ENCODE peak calls at places on chromosomes 13 and 19, in ten cellular contexts. D is choroid plexus epithelial cell, N is tibial nerve, U is ascending aorta, O is cardiac fibroblast, F is thoracic aorta, S is ovary, A is foreskin fibroblast, K is endodermal cell, J is BJ. Q is an unnamed sample.

GRCh38 chr19:29016353-29016752 is 196.6 kb downstream of the UQCRFS1 start:
- DNase-seq in D (no peak), N (no peak), U (no peak), O (no peak), F (no peak), S (no peak), A (no peak), K (no peak), J (no peak), Q (no peak)

GRCh38 chr19:40279761-40280607 is 5.2 kb downstream of the AKT2 start:
- DNase-seq in D (peak; percentile 38), N (no peak), U (no peak), O (no peak), F (no peak), S (no peak), A (peak; percentile 42), K (no peak), J (no peak), Q (no peak)

GRCh38 chr13:33651766-33652165 is 166.2 kb upstream of the RFC3 start:
- DNase-seq in D (no peak), N (no peak), U (no peak), O (no peak), F (no peak), S (no peak), A (no peak), K (no peak), J (no peak), Q (no peak)

GRCh38 chr19:13902993-13903555 is 2.8 kb downstream of the BRME1 start:
- DNase-seq in D (peak; percentile 29), N (no peak), U (no peak), O (no peak), F (no peak), S (no peak), A (peak; percentile 18), K (no peak), J (no peak), Q (peak; percentile 20)

GRCh38 chr13:67119481-67119883 is 110.7 kb downstream of the PCDH9 start:
- DNase-seq in D (peak; percentile 97), N (no peak), U (no peak), O (peak; percentile 77), F (no peak), S (no peak), A (peak; percentile 94), K (no peak), J (peak; percentile 86), Q (peak; percentile 93)

GRCh38 chr13:97280478-97280877 is 58.3 kb downstream of the MBNL2 start:
- DNase-seq in D (no peak), N (no peak), U (no peak), O (no peak), F (no peak), S (no peak), A (peak; percentile 39), K (no peak), J (no peak), Q (no peak)

GRCh38 chr13:74193391-74193790 is 59.2 kb upstream of the KLF12 start:
- DNase-seq in D (no peak), N (no peak), U (no peak), O (no peak), F (no peak), S (no peak), A (peak; percentile 17), K (no peak), J (no peak), Q (no peak)

GRCh38 chr13:109412232-109412935 is 374.0 kb downstream of the IRS2 start:
- DNase-seq in D (peak; percentile 81), N (no peak), U (no peak), O (peak; percentile 65), F (no peak), S (peak; percentile 76), A (peak; percentile 49), K (peak; percentile 61), J (no peak), Q (peak; percentile 49)

GRCh38 chr13:113962975-113963374 is 10.9 kb downstream of the C13orf46 start:
- DNase-seq in D (no peak), N (no peak), U (no peak), O (no peak), F (no peak), S (no peak), A (no peak), K (no peak), J (no peak), Q (no peak)

GRCh38 chr13:50981686-50982085 is 72.1 kb downstream of the RNASEH2B start:
- DNase-seq in D (no peak), N (no peak), U (no peak), O (no peak), F (no peak), S (no peak), A (no peak), K (no peak), J (no peak), Q (no peak)

GRCh38 chr13:36163303-36163702 is 32.1 kb upstream of the DCLK1 start:
- DNase-seq in D (no peak), N (peak; percentile 17), U (no peak), O (peak; percentile 17), F (no peak), S (no peak), A (no peak), K (no peak), J (no peak), Q (no peak)

GRCh38 chr13:108915095-108915633 is 285.8 kb downstream of the MYO16 start:
- DNase-seq in D (peak; percentile 88), N (peak; percentile 56), U (no peak), O (peak; percentile 72), F (no peak), S (no peak), A (peak; percentile 76), K (no peak), J (no peak), Q (peak; percentile 71)

GRCh38 chr13:60986301-60986700 is 429.3 kb downstream of the PCDH20 start:
- DNase-seq in D (no peak), N (no peak), U (no peak), O (no peak), F (no peak), S (no peak), A (no peak), K (no peak), J (no peak), Q (no peak)

GRCh38 chr19:15671891-15672579 is 852 bp upstream of the CYP4F12 start:
- DNase-seq in D (peak; percentile 1), N (no peak), U (no peak), O (no peak), F (no peak), S (no peak), A (no peak), K (no peak), J (no peak), Q (no peak)

GRCh38 chr19:15671237-15671636 is 1.6 kb upstream of the CYP4F12 start:
- DNase-seq in D (no peak), N (no peak), U (no peak), O (no peak), F (no peak), S (no peak), A (no peak), K (no peak), J (no peak), Q (no peak)

GRCh38 chr19:15673176-15673654 is 328 bp downstream of the CYP4F12 start:
- DNase-seq in D (no peak), N (no peak), U (no peak), O (no peak), F (no peak), S (no peak), A (no peak), K (no peak), J (no peak), Q (no peak)

GRCh38 chr19:15675560-15675959 is 2.7 kb downstream of the CYP4F12 start:
- DNase-seq in D (no peak), N (no peak), U (no peak), O (no peak), F (no peak), S (no peak), A (no peak), K (no peak), J (no peak), Q (no peak)

DNA sequence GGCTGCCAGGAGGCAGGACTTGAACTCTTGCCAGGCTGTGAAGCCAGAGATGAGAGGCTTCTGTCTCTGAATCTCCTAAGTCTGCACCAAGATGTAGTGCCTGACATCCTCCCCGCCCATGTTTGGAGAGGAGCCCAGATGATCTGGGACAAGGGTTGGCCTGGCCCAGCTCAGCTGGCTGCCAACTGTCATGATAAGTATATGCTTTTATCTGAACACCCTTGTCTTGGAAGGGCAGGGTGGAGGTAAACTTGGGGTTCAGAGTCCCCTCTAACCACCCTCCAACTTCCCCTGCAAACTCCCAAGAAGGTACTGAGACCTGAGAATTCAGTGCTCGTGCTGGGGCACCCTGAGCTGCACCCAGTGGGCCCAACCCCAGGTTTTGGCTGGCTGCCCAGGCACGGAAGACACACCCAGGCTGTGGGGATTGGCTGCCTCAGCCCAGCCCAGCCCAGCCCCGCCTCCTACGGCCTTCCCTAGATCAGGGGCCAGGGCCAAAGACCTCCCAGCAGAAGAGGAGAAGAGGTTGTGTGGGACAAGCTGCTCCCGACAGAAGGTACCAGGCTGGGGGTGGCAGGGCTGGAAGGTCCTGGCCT is at the start of gene CYP4F12:
- DNase-seq in D (no peak), N (peak; percentile 86), U (no peak), O (peak; percentile 67), F (no peak), S (peak; percentile 86), A (peak; percentile 8), K (no peak), J (no peak), Q (peak; percentile 20)
- H3K4me3 ChIP-seq in D (no peak within 1 kb of the TSS), N (peak within 1 kb of the TSS; percentile 42), U (no peak within 1 kb of the TSS), O (no peak within 1 kb of the TSS), F (no peak within 1 kb of the TSS), S (no peak within 1 kb of the TSS), A (no peak within 1 kb of the TSS), K (no peak within 1 kb of the TSS), J (no peak within 1 kb of the TSS), Q (no peak within 1 kb of the TSS)

DNA sequence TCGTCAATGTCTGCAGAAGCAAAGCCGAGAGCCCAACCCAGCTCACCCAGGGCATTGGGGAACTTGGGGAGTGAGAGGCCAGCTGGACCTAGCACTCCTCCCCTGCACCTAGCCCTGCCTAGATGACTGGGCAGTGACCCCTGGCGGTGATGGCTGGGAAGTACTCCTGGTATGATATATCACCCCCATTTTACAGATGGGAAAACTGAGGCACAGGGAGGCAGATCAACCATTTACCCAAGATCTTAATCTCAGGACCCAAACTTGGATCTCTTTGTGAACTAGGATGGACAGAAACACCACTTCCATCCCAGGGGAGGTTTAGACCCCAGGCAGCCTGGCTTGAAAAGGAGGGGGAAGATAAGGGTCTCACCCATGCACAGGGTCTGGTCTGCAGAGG is 43.5 kb downstream of the CCL25 start:
- DNase-seq in D (no peak), N (no peak), U (no peak), O (no peak), F (no peak), S (no peak), A (no peak), K (peak; percentile 29), J (no peak), Q (no peak)
- TF ChIP-seq CTCF in D (no peak), N (no peak), U (no peak), O (peak; percentile 3), F (no peak), S (no peak), A (no peak), K (peak; percentile 26), J (no peak), Q (no peak)

GRCh38 chr19:55178781-55179569 is 1.1 kb downstream of the SYT5 start:
- DNase-seq in D (peak; percentile 90), N (peak; percentile 18), U (no peak), O (peak; percentile 88), F (no peak), S (peak; percentile 73), A (peak; percentile 94), K (peak; percentile 93), J (no peak), Q (peak; percentile 80)
- H3K4me3 ChIP-seq in D (peak overlapping the region; percentile 47), N (peak overlapping the region; percentile 18), U (peak overlapping the region; percentile 45), O (peak overlapping the region; percentile 24), F (peak overlapping the region; percentile 65), S (no peak overlapping the region), A (peak overlapping the region; percentile 48), K (peak overlapping the region; percentile 78), J (peak overlapping the region; percentile 36), Q (peak overlapping the region; percentile 44)

GRCh38 chr19:23817519-23817918 is 58.8 kb upstream of the ZNF681 start:
- DNase-seq in D (peak; percentile 66), N (no peak), U (no peak), O (no peak), F (no peak), S (no peak), A (peak; percentile 2), K (peak; percentile 75), J (no peak), Q (peak; percentile 8)
- TF ChIP-seq CTCF in D (peak; percentile 72), N (no peak), U (no peak), O (peak; percentile 53), F (no peak), S (no peak), A (peak; percentile 16), K (peak; percentile 70), J (peak; percentile 34), Q (peak; percentile 30)

Q was measured in fibroblast of pulmonary artery.